ENCODE peak calls at places on chromosomes 11 and 22, in four cellular contexts. C is fibroblast of the aortic adventitia, O is thoracic aorta, M is tibial nerve. S is an unnamed sample.

GRCh38 chr22:48138855-48139254 is 1376.4 kb downstream of the TBC1D22A start:
- DNase-seq in O (no peak), M (no peak), C (no peak), S (no peak)

GRCh38 chr22:41910050-41910598 is 4.8 kb downstream of the SHISA8 start:
- DNase-seq in O (no peak), C (no peak), M (no peak), S (peak)

GRCh38 chr22:20569059-20570058 is 61.9 kb downstream of the MED15 start:
- DNase-seq in C (peak), O (peak), M (peak), S (no peak)

GRCh38 chr11:121478226-121478894 is 25.6 kb upstream of the SORL1-AS1 start:
- DNase-seq in C (no peak), O (no peak), M (no peak), S (no peak)

GRCh38 chr22:40578171-40578570 is 58.3 kb downstream of the MRTFA start:
- DNase-seq in C (no peak), M (no peak), O (no peak), S (no peak)

GRCh38 chr11:2296913-2297622 is 4.7 kb downstream of the C11orf21 start:
- DNase-seq in M (no peak), C (no peak), O (no peak), S (no peak)

GRCh38 chr11:15963266-15963665 is 393.1 kb downstream of the SOX6 start:
- DNase-seq in O (no peak), M (no peak), C (no peak), S (no peak)

GRCh38 chr11:66262191-66262590 is 6.2 kb upstream of the RAB1B start:
- DNase-seq in C (no peak), M (no peak), O (no peak), S (no peak)

GRCh38 chr11:64898076-64898445 is 18.9 kb downstream of the ATG2A start:
- DNase-seq in C (no peak), O (no peak), M (no peak), S (no peak)

GRCh38 chr11:12989428-12990242 is 19.5 kb upstream of the RASSF10 start:
- DNase-seq in C (no peak), M (no peak), O (no peak), S (no peak)

GRCh38 chr11:14413307-14414072 is 54.5 kb upstream of the RRAS2 start:
- DNase-seq in C (peak), O (no peak), M (no peak), S (peak)

GRCh38 chr11:108616549-108616948 is 23.0 kb upstream of the EXPH5 start:
- DNase-seq in M (no peak), C (peak), O (no peak), S (no peak)

GRCh38 chr11:33910261-33910959 is 18.5 kb upstream of the LMO2 start:
- DNase-seq in O (no peak), C (peak), M (no peak), S (no peak)

GRCh38 chr11:86617502-86617901 is 54.9 kb downstream of the ME3 start:
- DNase-seq in O (no peak), C (peak), M (no peak), S (no peak)

GRCh38 chr22:28112548-28113043 is 193.5 kb upstream of the PITPNB start:
- DNase-seq in C (peak), M (no peak), O (peak), S (no peak)

GRCh38 chr11:75154646-75155569 is 4.0 kb downstream of the SLCO2B1 start:
- DNase-seq in C (no peak), O (no peak), M (no peak), S (no peak)

GRCh38 chr11:87179621-87180020 is 141.9 kb downstream of the TMEM135 start:
- DNase-seq in O (no peak), C (no peak), M (no peak), S (no peak)

GRCh38 chr11:121613724-121614123 is 161.0 kb upstream of the SORL1-AS1 start:
- DNase-seq in M (no peak), O (no peak), C (peak), S (no peak)

GRCh38 chr22:38104084-38104483 is 6.4 kb downstream of the BAIAP2L2 start:
- DNase-seq in M (no peak), O (no peak), C (peak), S (no peak)
- TF ChIP-seq CTCF in M (peak), O (peak), C (peak), S (peak)

GRCh38 chr11:37107415-37107814 is 509.4 kb upstream of the RAG2 start:
- DNase-seq in M (no peak), C (no peak), O (no peak), S (no peak)
- TF ChIP-seq CTCF in M (no peak), C (no peak), O (no peak), S (peak)

GRCh38 chr22:31628362-31628761 is 33.7 kb downstream of the PISD start:
- DNase-seq in M (no peak), C (no peak), O (no peak), S (no peak)

GRCh38 chr22:31630331-31631329 is 31.4 kb downstream of the PISD start:
- DNase-seq in M (peak), O (peak), C (peak), S (peak)

GRCh38 chr22:31627223-31627731 is 34.7 kb downstream of the PISD start:
- DNase-seq in C (no peak), O (no peak), M (no peak), S (no peak)

GRCh38 chr22:31629741-31630184 is 32.3 kb downstream of the PISD start:
- DNase-seq in O (no peak), C (no peak), M (no peak), S (no peak)

DNA sequence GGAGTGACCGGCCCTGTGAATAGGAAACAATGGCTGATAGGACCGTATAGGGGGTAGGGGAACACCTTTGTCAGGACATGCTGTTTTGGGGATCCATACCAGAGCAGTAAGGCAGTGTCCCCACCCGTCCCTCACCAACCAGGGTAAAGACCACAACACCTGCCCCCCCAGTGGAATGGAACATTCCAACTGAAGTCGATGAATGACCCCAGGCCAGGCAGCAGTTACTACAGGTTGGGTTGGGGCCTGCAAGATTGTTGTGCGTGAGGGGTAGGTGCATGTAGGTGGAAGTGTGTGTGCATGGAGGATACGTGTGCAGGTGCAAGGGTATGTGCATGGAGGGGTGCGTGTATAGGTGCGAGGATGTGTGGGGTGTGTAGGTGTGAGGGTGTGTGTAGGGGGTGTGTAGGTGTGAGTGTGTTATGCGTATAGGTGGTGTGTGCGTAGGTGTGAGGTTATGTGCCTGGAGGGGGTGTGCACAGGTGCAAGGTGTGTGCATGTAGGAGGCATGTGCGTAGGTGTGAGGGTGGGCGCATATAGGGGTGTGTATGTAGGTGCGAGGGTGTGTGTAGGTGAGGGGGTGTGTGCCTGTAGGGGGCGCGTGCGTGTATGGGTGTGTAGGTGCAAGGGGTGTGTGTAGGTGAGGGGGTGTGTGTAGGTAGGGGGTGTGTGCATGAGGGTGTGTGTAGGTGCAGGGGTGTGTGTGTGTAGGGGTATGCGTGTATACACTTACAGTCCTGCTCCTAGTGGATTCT is 32.9 kb downstream of the PISD start:
- DNase-seq in M (no peak), C (no peak), O (no peak), S (no peak)
- TF ChIP-seq CTCF in M (no peak), C (no peak), O (no peak), S (no peak)

GRCh38 chr22:30328466-30329049 is 1.8 kb upstream of the TBC1D10A start:
- DNase-seq in C (no peak), O (no peak), M (no peak), S (no peak)

GRCh38 chr22:30325724-30326703 is 727 bp downstream of the TBC1D10A start:
- DNase-seq in O (no peak), M (no peak), C (no peak), S (no peak)

GRCh38 chr22:30325065-30325720 is 1.5 kb downstream of the TBC1D10A start:
- DNase-seq in C (peak), M (peak), O (peak), S (no peak)

GRCh38 chr22:30326704-30327362 is at the start of gene TBC1D10A:
- DNase-seq in O (peak), M (peak), C (peak), S (peak)

GRCh38 chr22:30327864-30328345 is 1.2 kb upstream of the TBC1D10A start:
- DNase-seq in O (no peak), C (no peak), M (no peak), S (no peak)
- TF ChIP-seq CTCF in O (no peak), C (no peak), M (no peak), S (no peak)

GRCh38 chr11:37323843-37324242 is 725.8 kb upstream of the RAG2 start:
- DNase-seq in O (no peak), M (no peak), C (no peak), S (no peak)

GRCh38 chr11:37317803-37318202 is 719.8 kb upstream of the RAG2 start:
- DNase-seq in O (no peak), C (no peak), M (no peak), S (no peak)

GRCh38 chr11:37322333-37323194 is 724.5 kb upstream of the RAG2 start:
- DNase-seq in C (no peak), O (no peak), M (no peak), S (no peak)

GRCh38 chr11:37320921-37321320 is 722.9 kb upstream of the RAG2 start:
- DNase-seq in M (no peak), C (no peak), O (no peak), S (no peak)
- TF ChIP-seq CTCF in M (no peak), C (no peak), O (no peak), S (no peak)

GRCh38 chr22:50274311-50274710 is 4.1 kb upstream of the MAPK11 start:
- DNase-seq in C (peak), M (peak), O (no peak), S (peak)
- TF ChIP-seq CTCF in C (peak), M (peak), O (peak), S (no peak)